ENCODE peak calls at places on chromosomes 3 and 15, in four cellular contexts. One of them, this sample, is unnamed.

GRCh38 chr3:84965141-84965540 is 6.4 kb downstream of the CADM2 start:
- DNase-seq in K562: no peak
- DNase-seq in HepG2: peak; percentile 10
- DNase-seq in GM12878: no peak
- DNase-seq in this sample: peak; percentile 24

GRCh38 chr3:58013973-58014649 is 5.9 kb downstream of the FLNB start:
- DNase-seq in K562: no peak
- DNase-seq in HepG2: no peak
- DNase-seq in GM12878: no peak
- DNase-seq in this sample: no peak

GRCh38 chr15:35757790-35758189 is 211.8 kb upstream of the DPH6 start:
- DNase-seq in K562: no peak
- DNase-seq in HepG2: no peak
- DNase-seq in GM12878: no peak
- DNase-seq in this sample: no peak

GRCh38 chr3:61591300-61591699 is 29.9 kb downstream of the PTPRG start:
- DNase-seq in K562: no peak
- DNase-seq in HepG2: no peak
- DNase-seq in GM12878: no peak
- DNase-seq in this sample: no peak

GRCh38 chr3:44892689-44893088 is 18.3 kb downstream of the TGM4 start:
- DNase-seq in K562: no peak
- DNase-seq in HepG2: no peak
- DNase-seq in GM12878: no peak
- DNase-seq in this sample: no peak

GRCh38 chr15:34951993-34952392 is 17.5 kb downstream of the AQR start:
- DNase-seq in K562: no peak
- DNase-seq in HepG2: no peak
- DNase-seq in GM12878: no peak
- DNase-seq in this sample: no peak

GRCh38 chr15:54519577-54519976 is 541.3 kb downstream of the UNC13C start:
- DNase-seq in K562: no peak
- DNase-seq in HepG2: no peak
- DNase-seq in GM12878: peak; percentile 52
- DNase-seq in this sample: no peak

GRCh38 chr3:72137865-72138861 is 353.2 kb upstream of the PROK2 start:
- DNase-seq in K562: no peak
- DNase-seq in HepG2: no peak
- DNase-seq in GM12878: no peak
- DNase-seq in this sample: no peak

GRCh38 chr15:84725001-84725491 is 9.1 kb upstream of the SEC11A start:
- DNase-seq in K562: no peak
- DNase-seq in HepG2: no peak
- DNase-seq in GM12878: peak; percentile 71
- DNase-seq in this sample: no peak

GRCh38 chr3:135865554-135865953 is 100.0 kb upstream of the PPP2R3A start:
- DNase-seq in K562: no peak
- DNase-seq in HepG2: no peak
- DNase-seq in GM12878: no peak
- DNase-seq in this sample: no peak

GRCh38 chr15:53256043-53256442 is 465.9 kb upstream of the ONECUT1 start:
- DNase-seq in K562: no peak
- DNase-seq in HepG2: no peak
- DNase-seq in GM12878: no peak
- DNase-seq in this sample: no peak

GRCh38 chr15:98417346-98417745 is 231.0 kb upstream of the IGF1R start:
- DNase-seq in K562: no peak
- DNase-seq in HepG2: no peak
- DNase-seq in GM12878: no peak
- DNase-seq in this sample: no peak

GRCh38 chr3:27533718-27534578 is 49.8 kb upstream of the SLC4A7 start:
- DNase-seq in K562: no peak
- DNase-seq in HepG2: peak; percentile 88
- DNase-seq in GM12878: peak; percentile 48
- DNase-seq in this sample: peak; percentile 98

GRCh38 chr3:50267280-50267913 is 1.6 kb upstream of the SEMA3B start:
- DNase-seq in K562: peak; percentile 46
- DNase-seq in HepG2: no peak
- DNase-seq in GM12878: no peak
- DNase-seq in this sample: no peak

GRCh38 chr15:94734460-94734859 is 503.1 kb downstream of the MCTP2 start:
- DNase-seq in K562: no peak
- DNase-seq in HepG2: no peak
- DNase-seq in GM12878: no peak
- DNase-seq in this sample: no peak

GRCh38 chr3:8595252-8595934 is 49.2 kb downstream of the SSUH2 start:
- DNase-seq in K562: no peak
- DNase-seq in HepG2: no peak
- DNase-seq in GM12878: no peak
- DNase-seq in this sample: no peak

GRCh38 chr3:23834082-23834870 is 28.5 kb downstream of the UBE2E1 start:
- DNase-seq in K562: no peak
- DNase-seq in HepG2: no peak
- DNase-seq in GM12878: no peak
- DNase-seq in this sample: no peak

GRCh38 chr3:69048990-69049389 is 3.1 kb downstream of the TMF1 start:
- DNase-seq in K562: no peak
- DNase-seq in HepG2: no peak
- DNase-seq in GM12878: no peak
- DNase-seq in this sample: no peak

GRCh38 chr3:155890671-155891190 is 20.3 kb downstream of the GMPS start:
- DNase-seq in K562: peak; percentile 77
- DNase-seq in HepG2: peak; percentile 13
- DNase-seq in GM12878: no peak
- DNase-seq in this sample: no peak

GRCh38 chr3:121651684-121652083 is 9.0 kb downstream of the HCLS1 start:
- DNase-seq in K562: no peak
- DNase-seq in HepG2: peak; percentile 15
- DNase-seq in GM12878: no peak
- DNase-seq in this sample: peak; percentile 20

GRCh38 chr15:68271854-68272471 is 5.6 kb upstream of the FEM1B start:
- DNase-seq in K562: no peak
- DNase-seq in HepG2: peak; percentile 63
- DNase-seq in GM12878: no peak
- DNase-seq in this sample: peak; percentile 77
- TF ChIP-seq KDM1A in K562: no peak
- TF ChIP-seq KDM1A in HepG2: no peak
- TF ChIP-seq KDM1A in GM12878: no peak
- TF ChIP-seq KDM1A in this sample: no peak

GRCh38 chr3:59542276-59542675 is 492.5 kb upstream of the CFAP20DC start:
- DNase-seq in K562: no peak
- DNase-seq in HepG2: no peak
- DNase-seq in GM12878: no peak
- DNase-seq in this sample: no peak
- TF ChIP-seq HDAC2 in K562: no peak
- TF ChIP-seq HDAC2 in HepG2: no peak
- TF ChIP-seq HDAC2 in GM12878: no peak
- TF ChIP-seq HDAC2 in this sample: no peak

GRCh38 chr15:38758001-38758400 is 193.4 kb upstream of the RASGRP1 start:
- DNase-seq in K562: no peak
- DNase-seq in HepG2: no peak
- DNase-seq in GM12878: no peak
- DNase-seq in this sample: peak; percentile 2
- TF ChIP-seq SMC3 in K562: no peak
- TF ChIP-seq SMC3 in HepG2: no peak
- TF ChIP-seq SMC3 in GM12878: no peak
- TF ChIP-seq SMC3 in this sample: no peak

GRCh38 chr3:116647955-116648354 is 61.6 kb upstream of the TUSC7 start:
- DNase-seq in K562: no peak
- DNase-seq in HepG2: no peak
- DNase-seq in GM12878: no peak
- DNase-seq in this sample: no peak
- TF ChIP-seq KDM1A in K562: no peak
- TF ChIP-seq KDM1A in HepG2: no peak
- TF ChIP-seq KDM1A in GM12878: no peak
- TF ChIP-seq KDM1A in this sample: no peak

GRCh38 chr15:40694706-40695468 is at the start of gene RAD51:
- DNase-seq in K562: peak; percentile 89
- DNase-seq in HepG2: peak; percentile 89
- DNase-seq in GM12878: peak; percentile 84
- DNase-seq in this sample: peak; percentile 90

GRCh38 chr15:40696228-40696627 is 1.3 kb downstream of the RAD51 start:
- DNase-seq in K562: no peak
- DNase-seq in HepG2: no peak
- DNase-seq in GM12878: no peak
- DNase-seq in this sample: no peak

GRCh38 chr15:40697916-40698315 is 2.9 kb downstream of the RAD51 start:
- DNase-seq in K562: no peak
- DNase-seq in HepG2: no peak
- DNase-seq in GM12878: no peak
- DNase-seq in this sample: no peak

GRCh38 chr15:40693904-40694705 is 869 bp upstream of the RAD51 start:
- DNase-seq in K562: no peak
- DNase-seq in HepG2: peak; percentile 6
- DNase-seq in GM12878: peak; percentile 19
- DNase-seq in this sample: no peak

GRCh38 chr15:40695469-40695910 is 516 bp downstream of the RAD51 start:
- DNase-seq in K562: no peak
- DNase-seq in HepG2: peak; percentile 4
- DNase-seq in GM12878: no peak
- DNase-seq in this sample: peak; percentile 16
- TF ChIP-seq HDAC2 in K562: no peak
- TF ChIP-seq HDAC2 in HepG2: no peak
- TF ChIP-seq HDAC2 in GM12878: no peak
- TF ChIP-seq HDAC2 in this sample: peak; percentile 6

GRCh38 chr15:88805031-88805780 is 2.0 kb downstream of the ACAN start:
- DNase-seq in K562: no peak
- DNase-seq in HepG2: no peak
- DNase-seq in GM12878: no peak
- DNase-seq in this sample: no peak

GRCh38 chr15:88812137-88812536 is 8.9 kb downstream of the ACAN start:
- DNase-seq in K562: no peak
- DNase-seq in HepG2: no peak
- DNase-seq in GM12878: no peak
- DNase-seq in this sample: no peak

GRCh38 chr15:88813960-88814359 is 10.7 kb downstream of the ACAN start:
- DNase-seq in K562: no peak
- DNase-seq in HepG2: no peak
- DNase-seq in GM12878: no peak
- DNase-seq in this sample: no peak

GRCh38 chr15:88814393-88814792 is 11.2 kb downstream of the ACAN start:
- DNase-seq in K562: peak; percentile 69
- DNase-seq in HepG2: no peak
- DNase-seq in GM12878: no peak
- DNase-seq in this sample: no peak

GRCh38 chr15:88810449-88810848 is 7.2 kb downstream of the ACAN start:
- DNase-seq in K562: no peak
- DNase-seq in HepG2: no peak
- DNase-seq in GM12878: no peak
- DNase-seq in this sample: no peak
- TF ChIP-seq SMC3 in K562: no peak
- TF ChIP-seq SMC3 in HepG2: no peak
- TF ChIP-seq SMC3 in GM12878: no peak
- TF ChIP-seq SMC3 in this sample: no peak

This sample was measured in A549.